ENCODE peak calls at places on chromosomes 6 and 20, in seven cellular contexts. One of them, this sample, is unnamed.

GRCh38 chr20:17822039-17822438 is 122.3 kb downstream of the BANF2 start:
- DNase-seq in IMR-90: peak
- DNase-seq in mesenchymal stem cell: peak
- DNase-seq in mesendoderm: no peak
- DNase-seq in H9: no peak
- DNase-seq in H1: no peak
- DNase-seq in trophoblast cell: peak
- DNase-seq in this sample: no peak

GRCh38 chr6:104003803-104004516 is 855.8 kb downstream of the HACE1 start:
- DNase-seq in mesendoderm: peak
- DNase-seq in H9: no peak
- DNase-seq in trophoblast cell: no peak
- DNase-seq in H1: no peak
- DNase-seq in mesenchymal stem cell: no peak
- DNase-seq in IMR-90: no peak
- DNase-seq in this sample: no peak

GRCh38 chr6:149037026-149037734 is 280.3 kb upstream of the TAB2 start:
- DNase-seq in H9: no peak
- DNase-seq in IMR-90: peak
- DNase-seq in mesendoderm: no peak
- DNase-seq in H1: no peak
- DNase-seq in mesenchymal stem cell: no peak
- DNase-seq in trophoblast cell: no peak
- DNase-seq in this sample: peak

GRCh38 chr20:23162887-23163286 is 76.8 kb upstream of the CD93 start:
- DNase-seq in H9: peak
- DNase-seq in IMR-90: no peak
- DNase-seq in mesenchymal stem cell: no peak
- DNase-seq in mesendoderm: no peak
- DNase-seq in H1: peak
- DNase-seq in trophoblast cell: no peak
- DNase-seq in this sample: no peak

GRCh38 chr20:49880177-49880576 is 35.2 kb downstream of the SPATA2 start:
- DNase-seq in trophoblast cell: no peak
- DNase-seq in H9: no peak
- DNase-seq in mesendoderm: no peak
- DNase-seq in IMR-90: peak
- DNase-seq in H1: no peak
- DNase-seq in mesenchymal stem cell: no peak
- DNase-seq in this sample: no peak

GRCh38 chr20:2693286-2693995 is 861 bp downstream of the EBF4 start:
- DNase-seq in mesenchymal stem cell: peak
- DNase-seq in trophoblast cell: peak
- DNase-seq in H9: peak
- DNase-seq in mesendoderm: peak
- DNase-seq in IMR-90: no peak
- DNase-seq in H1: peak
- DNase-seq in this sample: no peak

GRCh38 chr6:158357570-158358216 is 45.4 kb downstream of the TULP4 start:
- DNase-seq in mesenchymal stem cell: no peak
- DNase-seq in trophoblast cell: peak
- DNase-seq in H9: no peak
- DNase-seq in mesendoderm: no peak
- DNase-seq in IMR-90: no peak
- DNase-seq in H1: no peak
- DNase-seq in this sample: no peak

GRCh38 chr20:16441526-16442164 is 131.6 kb downstream of the KIF16B start:
- DNase-seq in trophoblast cell: no peak
- DNase-seq in H1: no peak
- DNase-seq in H9: no peak
- DNase-seq in mesendoderm: no peak
- DNase-seq in mesenchymal stem cell: no peak
- DNase-seq in IMR-90: no peak
- DNase-seq in this sample: no peak

GRCh38 chr6:15608406-15608805 is 54.4 kb downstream of the DTNBP1 start:
- DNase-seq in H1: no peak
- DNase-seq in mesendoderm: peak
- DNase-seq in H9: no peak
- DNase-seq in trophoblast cell: peak
- DNase-seq in mesenchymal stem cell: peak
- DNase-seq in IMR-90: peak
- DNase-seq in this sample: no peak

DNA sequence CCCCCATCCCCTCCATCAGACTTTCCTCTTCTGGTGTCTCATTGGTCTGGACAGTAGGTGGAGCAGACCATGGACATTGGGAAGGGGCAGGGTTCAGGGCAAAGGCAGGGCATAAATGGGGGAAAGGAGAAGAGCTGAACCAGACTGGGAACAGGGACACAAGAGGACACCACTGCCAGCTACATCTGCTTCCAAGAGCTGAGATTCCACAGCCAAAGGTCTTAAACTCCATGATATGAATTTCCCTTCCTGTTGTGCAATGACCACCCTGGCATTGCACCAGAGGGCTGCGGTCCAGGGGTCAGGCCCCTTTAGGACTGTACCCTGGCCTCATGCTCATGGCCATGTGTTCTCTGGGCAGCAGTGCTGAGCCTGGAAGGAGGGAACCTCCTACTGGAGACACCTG is 137.9 kb downstream of the MAFB start:
- DNase-seq in mesendoderm: no peak
- DNase-seq in trophoblast cell: no peak
- DNase-seq in H9: no peak
- DNase-seq in H1: no peak
- DNase-seq in IMR-90: no peak
- DNase-seq in mesenchymal stem cell: no peak
- DNase-seq in this sample: no peak
- H2BK120ac ChIP-seq in mesendoderm: no peak
- H2BK120ac ChIP-seq in trophoblast cell: no peak
- H2BK120ac ChIP-seq in H9: no peak
- H2BK120ac ChIP-seq in H1: no peak
- H2BK120ac ChIP-seq in IMR-90: no peak
- H2BK120ac ChIP-seq in mesenchymal stem cell: no peak
- H2BK120ac ChIP-seq in this sample: no peak

GRCh38 chr6:134166529-134167221 is 114.3 kb upstream of the SLC2A12 start:
- DNase-seq in mesenchymal stem cell: no peak
- DNase-seq in IMR-90: peak
- DNase-seq in mesendoderm: no peak
- DNase-seq in H1: no peak
- DNase-seq in H9: no peak
- DNase-seq in trophoblast cell: no peak
- DNase-seq in this sample: no peak
- H3K23ac ChIP-seq in mesenchymal stem cell: no peak
- H3K23ac ChIP-seq in IMR-90: no peak
- H3K23ac ChIP-seq in mesendoderm: no peak
- H3K23ac ChIP-seq in H1: no peak
- H3K23ac ChIP-seq in H9: no peak
- H3K23ac ChIP-seq in trophoblast cell: no peak
- H3K23ac ChIP-seq in this sample: no peak

GRCh38 chr6:121691126-121691540 is 255.7 kb downstream of the GJA1 start:
- DNase-seq in H1: no peak
- DNase-seq in H9: no peak
- DNase-seq in mesenchymal stem cell: no peak
- DNase-seq in IMR-90: peak
- DNase-seq in trophoblast cell: peak
- DNase-seq in mesendoderm: no peak
- DNase-seq in this sample: no peak
- H3K18ac ChIP-seq in H1: no peak
- H3K18ac ChIP-seq in H9: no peak
- H3K18ac ChIP-seq in mesenchymal stem cell: no peak
- H3K18ac ChIP-seq in IMR-90: peak
- H3K18ac ChIP-seq in trophoblast cell: no peak
- H3K18ac ChIP-seq in mesendoderm: no peak
- H3K18ac ChIP-seq in this sample: no peak

GRCh38 chr6:34102099-34102656 is 43.7 kb downstream of the GRM4 start:
- DNase-seq in trophoblast cell: no peak
- DNase-seq in mesendoderm: no peak
- DNase-seq in IMR-90: no peak
- DNase-seq in H9: no peak
- DNase-seq in mesenchymal stem cell: no peak
- DNase-seq in H1: no peak
- DNase-seq in this sample: no peak
- H2BK120ac ChIP-seq in trophoblast cell: no peak
- H2BK120ac ChIP-seq in mesendoderm: no peak
- H2BK120ac ChIP-seq in IMR-90: no peak
- H2BK120ac ChIP-seq in H9: no peak
- H2BK120ac ChIP-seq in mesenchymal stem cell: no peak
- H2BK120ac ChIP-seq in H1: no peak
- H2BK120ac ChIP-seq in this sample: no peak

GRCh38 chr6:21780601-21781000 is 187.1 kb downstream of the SOX4 start:
- DNase-seq in mesendoderm: no peak
- DNase-seq in mesenchymal stem cell: no peak
- DNase-seq in trophoblast cell: no peak
- DNase-seq in H1: no peak
- DNase-seq in IMR-90: no peak
- DNase-seq in H9: no peak
- DNase-seq in this sample: no peak
- H3K23ac ChIP-seq in mesendoderm: no peak
- H3K23ac ChIP-seq in mesenchymal stem cell: no peak
- H3K23ac ChIP-seq in trophoblast cell: no peak
- H3K23ac ChIP-seq in H1: no peak
- H3K23ac ChIP-seq in IMR-90: no peak
- H3K23ac ChIP-seq in H9: no peak
- H3K23ac ChIP-seq in this sample: no peak

GRCh38 chr6:37143585-37143984 is 26.4 kb upstream of the PIM1 start:
- DNase-seq in mesendoderm: no peak
- DNase-seq in trophoblast cell: no peak
- DNase-seq in mesenchymal stem cell: no peak
- DNase-seq in H1: no peak
- DNase-seq in IMR-90: no peak
- DNase-seq in H9: no peak
- DNase-seq in this sample: no peak

GRCh38 chr6:37149750-37150149 is 20.2 kb upstream of the PIM1 start:
- DNase-seq in IMR-90: no peak
- DNase-seq in mesenchymal stem cell: no peak
- DNase-seq in H1: no peak
- DNase-seq in trophoblast cell: no peak
- DNase-seq in mesendoderm: no peak
- DNase-seq in H9: no peak
- DNase-seq in this sample: no peak

GRCh38 chr6:37150314-37150713 is 19.6 kb upstream of the PIM1 start:
- DNase-seq in mesenchymal stem cell: no peak
- DNase-seq in H9: no peak
- DNase-seq in H1: no peak
- DNase-seq in IMR-90: no peak
- DNase-seq in trophoblast cell: no peak
- DNase-seq in mesendoderm: no peak
- DNase-seq in this sample: no peak

GRCh38 chr6:37145443-37145842 is 24.5 kb upstream of the PIM1 start:
- DNase-seq in H1: no peak
- DNase-seq in trophoblast cell: peak
- DNase-seq in mesenchymal stem cell: peak
- DNase-seq in IMR-90: no peak
- DNase-seq in mesendoderm: no peak
- DNase-seq in H9: no peak
- DNase-seq in this sample: no peak

GRCh38 chr6:37146735-37147157 is 23.2 kb upstream of the PIM1 start:
- DNase-seq in mesenchymal stem cell: no peak
- DNase-seq in trophoblast cell: peak
- DNase-seq in H9: no peak
- DNase-seq in IMR-90: no peak
- DNase-seq in mesendoderm: no peak
- DNase-seq in H1: no peak
- DNase-seq in this sample: no peak
- H3K18ac ChIP-seq in mesenchymal stem cell: peak
- H3K18ac ChIP-seq in trophoblast cell: no peak
- H3K18ac ChIP-seq in H9: no peak
- H3K18ac ChIP-seq in IMR-90: peak
- H3K18ac ChIP-seq in mesendoderm: no peak
- H3K18ac ChIP-seq in H1: no peak
- H3K18ac ChIP-seq in this sample: no peak

GRCh38 chr6:27383011-27383410 is 5.5 kb upstream of the ZNF391 start:
- DNase-seq in trophoblast cell: no peak
- DNase-seq in IMR-90: no peak
- DNase-seq in H1: no peak
- DNase-seq in H9: no peak
- DNase-seq in mesendoderm: no peak
- DNase-seq in mesenchymal stem cell: no peak
- DNase-seq in this sample: no peak
- H2BK120ac ChIP-seq in trophoblast cell: no peak
- H2BK120ac ChIP-seq in IMR-90: no peak
- H2BK120ac ChIP-seq in H1: no peak
- H2BK120ac ChIP-seq in H9: no peak
- H2BK120ac ChIP-seq in mesendoderm: no peak
- H2BK120ac ChIP-seq in mesenchymal stem cell: no peak
- H2BK120ac ChIP-seq in this sample: no peak

This sample was measured in neuronal stem cell.